ENCODE peak calls at places on chromosomes 1 and 21, in four cellular contexts. J is transverse colon, A is amniotic stem cell, N is HFF-Myc. S is an unnamed sample.

GRCh38 chr1:76433528-76433927 is 359.0 kb downstream of the ST6GALNAC3 start:
- DNase-seq in J (no peak), A (peak; percentile 32), N (no peak), S (no peak)

GRCh38 chr1:201276891-201277290 is 6.4 kb upstream of the PKP1 start:
- DNase-seq in J (no peak), A (no peak), N (no peak), S (no peak)

GRCh38 chr1:8481650-8482380 is 163.9 kb downstream of the SLC45A1 start:
- DNase-seq in J (no peak), A (no peak), N (no peak), S (no peak)

GRCh38 chr1:3366181-3367051 is 88.0 kb upstream of the ARHGEF16 start:
- DNase-seq in J (no peak), A (no peak), N (no peak), S (peak; percentile 47)

GRCh38 chr1:234322097-234322496 is 51.2 kb upstream of the COA6 start:
- DNase-seq in J (no peak), A (no peak), N (no peak), S (no peak)

GRCh38 chr1:117783586-117784396 is 145.6 kb downstream of the GDAP2 start:
- DNase-seq in J (no peak), A (no peak), N (no peak), S (no peak)

GRCh38 chr1:982765-983436 is 1.0 kb upstream of the PERM1 start:
- DNase-seq in J (no peak), A (no peak), N (no peak), S (no peak)

GRCh38 chr1:173330149-173330951 is 123.2 kb upstream of the TNFSF4 start:
- DNase-seq in J (no peak), A (no peak), N (peak; percentile 65), S (no peak)

GRCh38 chr1:239184581-239185244 is 201.7 kb upstream of the CHRM3 start:
- DNase-seq in J (no peak), A (no peak), N (no peak), S (no peak)

GRCh38 chr1:40855513-40855912 is 6.7 kb downstream of the CITED4 start:
- DNase-seq in J (no peak), A (no peak), N (no peak), S (no peak)

GRCh38 chr1:192579319-192579738 is 3.8 kb downstream of the RGS1 start:
- DNase-seq in J (no peak), A (no peak), N (no peak), S (no peak)

GRCh38 chr1:12153181-12153785 is 13.5 kb upstream of the TNFRSF1B start:
- DNase-seq in J (peak; percentile 53), A (peak; percentile 55), N (no peak), S (no peak)

GRCh38 chr21:39546522-39546921 is 66.2 kb upstream of the B3GALT5 start:
- DNase-seq in J (no peak), A (no peak), N (no peak), S (no peak)

GRCh38 chr1:225882699-225883615 is 777 bp upstream of the TMEM63A start:
- DNase-seq in J (peak; percentile 61), A (no peak), N (no peak), S (no peak)

GRCh38 chr1:108070662-108071061 is 105.7 kb upstream of the VAV3 start:
- DNase-seq in J (no peak), A (no peak), N (no peak), S (no peak)

GRCh38 chr1:211132681-211133392 is 1.1 kb downstream of the KCNH1 start:
- DNase-seq in J (no peak), A (no peak), N (no peak), S (no peak)

GRCh38 chr1:210251680-210252490 is 19.3 kb downstream of the SERTAD4 start:
- DNase-seq in J (peak; percentile 44), A (no peak), N (no peak), S (no peak)

GRCh38 chr1:204992499-204992898 is 50.5 kb upstream of the CNTN2 start:
- DNase-seq in J (no peak), A (no peak), N (no peak), S (no peak)

GRCh38 chr21:36478941-36479340 is 981 bp downstream of the CLDN14 start:
- DNase-seq in J (no peak), A (no peak), N (no peak), S (no peak)

GRCh38 chr1:112110031-112110430 is 120.6 kb upstream of the KCND3 start:
- DNase-seq in J (no peak), A (no peak), N (no peak), S (no peak)

GRCh38 chr1:112603541-112603940 is 15.4 kb downstream of the ST7L start:
- DNase-seq in J (no peak), A (no peak), N (no peak), S (no peak)

GRCh38 chr1:24754229-24754628 is 9.0 kb downstream of the CLIC4 start:
- DNase-seq in J (no peak), A (no peak), N (no peak), S (no peak)

GRCh38 chr1:91731815-91732214 is 154.1 kb downstream of the TGFBR3 start:
- DNase-seq in J (no peak), A (no peak), N (no peak), S (no peak)

GRCh38 chr21:14677023-14677422 is 130.9 kb upstream of the SAMSN1 start:
- DNase-seq in J (no peak), A (no peak), N (no peak), S (no peak)

GRCh38 chr1:111203681-111204210 is 3.3 kb upstream of the DENND2D start:
- DNase-seq in J (peak; percentile 92), A (no peak), N (no peak), S (no peak)

GRCh38 chr1:17717595-17717994 is 37.5 kb upstream of the ACTL8 start:
- DNase-seq in J (no peak), A (no peak), N (no peak), S (no peak)

GRCh38 chr1:181021811-181022434 is 747 bp downstream of the STX6 start:
- DNase-seq in J (peak; percentile 62), A (peak; percentile 47), N (no peak), S (no peak)

GRCh38 chr1:4658643-4659042 is 4.2 kb downstream of the AJAP1 start:
- DNase-seq in J (no peak), A (no peak), N (no peak), S (no peak)

GRCh38 chr1:185681034-185681633 is 53.1 kb upstream of the HMCN1 start:
- DNase-seq in J (no peak), A (peak; percentile 2), N (peak; percentile 20), S (no peak)

GRCh38 chr1:232684331-232685105 is 54.6 kb upstream of the SIPA1L2 start:
- DNase-seq in J (no peak), A (no peak), N (no peak), S (peak; percentile 13)

GRCh38 chr1:161132410-161133219 is at the start of gene DEDD:
- DNase-seq in J (peak; percentile 94), A (peak; percentile 85), N (peak; percentile 89), S (peak; percentile 90)

GRCh38 chr1:227072991-227073390 is 132.9 kb downstream of the COQ8A start:
- DNase-seq in J (no peak), A (no peak), N (no peak), S (no peak)

GRCh38 chr1:1422465-1423244 is 1.6 kb upstream of the ANKRD65 start:
- DNase-seq in J (no peak), A (no peak), N (no peak), S (no peak)

GRCh38 chr1:30255111-30255510 is 468.3 kb downstream of the MATN1 start:
- DNase-seq in J (no peak), A (no peak), N (no peak), S (no peak)

GRCh38 chr1:172041689-172042088 is 200.4 kb downstream of the DNM3 start:
- DNase-seq in J (no peak), A (peak; percentile 1), N (peak; percentile 24), S (no peak)

GRCh38 chr1:185834371-185834900 is 100.2 kb downstream of the HMCN1 start:
- DNase-seq in J (no peak), A (no peak), N (no peak), S (no peak)

GRCh38 chr1:156747737-156748669 is 3.5 kb downstream of the HDGF start:
- DNase-seq in J (no peak), A (no peak), N (no peak), S (no peak)

S was measured in smooth muscle cell of the brain vasculature.